ENCODE peak calls at places on chromosomes 11 and 22, in six cellular contexts. I is GM06990, X is left ventricle myocardium inferior, N is tibial nerve, O is Peyer's patch, J is HL-60. K is an unnamed sample.
A peak's percentile ranks its signal among the peaks of the same experiment; 100 is the strongest.

GRCh38 chr11:11148104-11148509 is 204.9 kb downstream of the CSNK2A3 start:
- DNase-seq in I (no peak), J (no peak), X (peak; percentile 77), N (peak; percentile 40), O (no peak), K (no peak)

GRCh38 chr22:25752615-25753214 is 10.7 kb downstream of the MYO18B start:
- DNase-seq in O (no peak), J (no peak), X (no peak), I (no peak), N (no peak), K (no peak)

GRCh38 chr22:17158176-17158567 is 905 bp downstream of the HDHD5 start:
- DNase-seq in J (peak; percentile 7), X (no peak), I (no peak), O (no peak), N (no peak), K (no peak)

GRCh38 chr11:77289737-77290136 is 11.7 kb downstream of the GDPD4 start:
- DNase-seq in J (no peak), I (no peak), O (no peak), N (no peak), X (no peak), K (no peak)

GRCh38 chr11:18588297-18589252 is at the start of gene UEVLD:
- DNase-seq in I (peak; percentile 82), N (peak; percentile 74), O (peak; percentile 94), X (peak; percentile 91), J (peak; percentile 80), K (peak; percentile 65)

GRCh38 chr11:111532365-111532709 is 8.2 kb upstream of the LAYN start:
- DNase-seq in J (no peak), O (no peak), X (no peak), I (no peak), N (no peak), K (no peak)

GRCh38 chr22:24961217-24961844 is 8.8 kb downstream of the KIAA1671 start:
- DNase-seq in I (no peak), O (no peak), N (no peak), X (no peak), J (no peak), K (no peak)

GRCh38 chr22:36599771-36600170 is 70.8 kb upstream of the EIF3D start:
- DNase-seq in I (no peak), X (no peak), J (no peak), N (no peak), O (no peak), K (no peak)

GRCh38 chr11:112583246-112583893 is 322.7 kb upstream of the PLET1 start:
- DNase-seq in I (peak; percentile 64), X (no peak), O (no peak), J (no peak), N (no peak), K (no peak)

DNA sequence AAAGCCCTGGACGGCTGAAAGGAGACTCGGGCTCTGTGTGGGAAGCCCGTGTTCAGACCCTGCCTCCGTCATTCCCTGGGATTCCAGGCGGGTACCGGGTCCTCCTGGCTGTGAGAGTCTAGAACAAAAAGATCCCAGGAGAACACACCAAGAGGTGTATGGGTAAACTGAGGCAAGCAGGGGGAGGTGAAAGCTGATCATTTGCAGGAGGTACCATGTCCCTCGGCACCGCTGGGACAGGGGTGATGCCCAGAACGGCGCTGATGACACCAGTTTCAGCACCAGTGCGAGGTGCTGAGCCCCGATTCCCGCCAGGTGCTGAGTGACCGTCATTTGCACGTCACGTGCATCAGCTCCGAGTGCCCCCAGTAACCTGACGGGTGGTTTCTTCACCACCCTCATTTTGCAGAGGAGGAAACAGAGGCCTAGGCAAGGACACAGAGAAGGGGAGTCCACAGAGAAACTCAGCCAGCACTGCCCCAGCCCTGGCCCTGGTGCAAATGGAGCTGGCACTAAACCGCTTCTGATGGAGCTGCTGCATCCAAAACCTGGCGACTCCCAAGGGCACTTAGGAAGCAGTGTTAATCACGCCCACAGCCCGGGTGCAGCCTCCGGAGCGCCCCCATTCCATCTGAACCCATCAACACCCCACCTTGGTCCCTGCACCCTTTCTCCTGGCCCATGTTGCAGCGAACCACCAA is 16.8 kb downstream of the MACROD1 start:
- DNase-seq in J (no peak), X (no peak), O (no peak), N (no peak), I (no peak), K (no peak)
- TF ChIP-seq CTCF in J (no peak), X (peak; percentile 53), O (no peak), N (no peak), I (no peak), K (no peak)

GRCh38 chr11:126990716-126991480 is 9.7 kb downstream of the KIRREL3 start:
- DNase-seq in O (no peak), I (no peak), X (no peak), N (no peak), J (no peak), K (no peak)
- TF ChIP-seq CTCF in O (no peak), I (no peak), X (peak; percentile 11), N (no peak), J (no peak), K (no peak)

DNA sequence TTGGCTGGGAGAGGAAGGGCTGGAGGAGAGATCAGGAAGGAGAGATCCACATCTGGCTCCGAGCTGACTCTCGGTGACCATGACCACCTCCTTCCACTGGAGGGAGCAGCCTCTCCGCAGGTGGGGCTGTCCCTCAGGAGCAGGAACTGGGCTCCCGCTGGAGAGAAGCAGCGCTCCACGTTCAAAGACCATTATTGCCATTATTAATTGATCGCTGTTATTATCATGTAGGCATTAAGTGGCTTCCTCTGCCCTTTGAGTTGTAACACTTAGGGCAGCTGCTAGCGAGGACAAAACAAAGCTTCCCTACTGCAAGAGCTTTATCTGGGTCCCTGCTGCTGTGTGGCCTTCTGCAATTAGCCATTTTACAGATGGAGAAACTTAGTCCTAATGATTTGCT is 251.9 kb downstream of the ST3GAL4 start:
- DNase-seq in O (no peak), I (no peak), X (no peak), N (peak; percentile 17), J (peak; percentile 25), K (no peak)
- TF ChIP-seq CTCF in O (peak; percentile 17), I (peak; percentile 67), X (peak; percentile 77), N (peak; percentile 43), J (peak; percentile 64), K (no peak)

DNA sequence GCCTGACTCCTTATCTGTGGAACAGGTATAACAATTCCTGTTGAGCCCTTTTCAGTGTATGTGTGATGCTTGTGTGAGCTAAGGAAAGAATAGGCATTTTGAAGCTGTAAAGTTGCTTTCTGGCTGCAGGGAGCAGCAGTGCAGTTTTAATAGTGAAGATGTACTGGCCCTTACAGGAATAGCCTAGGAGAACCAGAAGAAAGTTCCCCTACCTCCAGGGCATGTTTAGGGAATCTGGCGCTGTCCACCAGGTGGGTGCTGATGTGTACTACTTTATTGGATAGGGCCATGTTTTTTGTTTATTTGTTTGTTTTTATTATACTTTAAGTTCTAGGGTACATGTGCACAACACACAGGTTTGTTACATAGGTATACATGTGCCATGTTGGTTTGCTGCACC is 11.5 kb downstream of the BMAL1 start:
- DNase-seq in O (no peak), X (no peak), N (no peak), J (no peak), I (no peak), K (no peak)
- TF ChIP-seq CTCF in O (no peak), X (no peak), N (no peak), J (no peak), I (no peak), K (no peak)

GRCh38 chr11:104120493-104121200 is 43.3 kb downstream of the PDGFD start:
- DNase-seq in O (no peak), J (no peak), N (no peak), I (no peak), X (no peak), K (no peak)
- TF ChIP-seq CTCF in O (no peak), J (no peak), N (no peak), I (no peak), X (peak; percentile 11), K (no peak)

DNA sequence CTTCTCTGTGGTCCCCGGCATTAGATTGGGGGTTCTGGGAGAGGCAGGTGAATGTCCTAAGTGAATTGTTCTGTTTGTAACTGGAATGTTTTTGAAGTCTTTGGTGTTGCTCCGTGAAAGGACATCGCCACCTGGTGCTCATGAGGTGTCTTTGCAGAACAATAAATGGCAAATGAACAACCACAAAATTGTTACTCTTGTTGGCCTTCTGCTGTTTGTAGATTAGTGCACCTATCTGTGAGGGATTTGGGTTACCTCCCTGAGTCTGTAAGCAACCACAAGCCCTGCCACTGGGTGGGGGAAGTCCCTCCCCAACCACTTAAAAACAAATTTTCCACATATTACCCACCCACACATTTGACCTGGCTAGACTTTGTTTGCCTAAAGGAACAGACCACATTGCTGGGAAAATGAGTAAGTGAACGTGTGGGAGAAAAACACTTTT is 4.7 kb downstream of the MPEG1 start:
- DNase-seq in X (no peak), J (peak; percentile 45), O (no peak), I (peak; percentile 57), N (no peak), K (no peak)
- TF ChIP-seq CTCF in X (peak; percentile 84), J (peak; percentile 75), O (peak; percentile 72), I (peak; percentile 61), N (peak; percentile 73), K (no peak)